ENCODE peak calls at places on chromosomes 4 and X, in eight cellular contexts. One of them, this sample, is unnamed. For H3K36me3, the result is how much of the 10 kb centered on the place peaks cover.

GRCh38 chr4:119212251-119212963 is at the start of gene USP53:
- DNase-seq in H1: peak
- DNase-seq in adrenal gland: peak
- DNase-seq in tibial nerve: peak
- DNase-seq in IMR-90: peak
- DNase-seq in pancreas: peak
- DNase-seq in A673: peak
- DNase-seq in breast epithelium: peak
- DNase-seq in this sample: peak

GRCh38 chr4:74117024-74117534 is 18.1 kb upstream of the CXCL2 start:
- DNase-seq in A673: no peak
- DNase-seq in adrenal gland: peak
- DNase-seq in pancreas: peak
- DNase-seq in H1: no peak
- DNase-seq in breast epithelium: peak
- DNase-seq in tibial nerve: no peak
- DNase-seq in IMR-90: peak
- DNase-seq in this sample: peak

GRCh38 chr4:65669008-65669971 is 999 bp downstream of the EPHA5 start:
- DNase-seq in pancreas: peak
- DNase-seq in A673: no peak
- DNase-seq in H1: no peak
- DNase-seq in adrenal gland: no peak
- DNase-seq in breast epithelium: no peak
- DNase-seq in tibial nerve: no peak
- DNase-seq in IMR-90: no peak
- DNase-seq in this sample: peak

GRCh38 chr4:21947768-21948346 is 715 bp downstream of the KCNIP4 start:
- DNase-seq in A673: no peak
- DNase-seq in tibial nerve: no peak
- DNase-seq in IMR-90: no peak
- DNase-seq in adrenal gland: no peak
- DNase-seq in H1: no peak
- DNase-seq in pancreas: no peak
- DNase-seq in breast epithelium: no peak
- DNase-seq in this sample: no peak

GRCh38 chrX:133670394-133670793 is 255.1 kb upstream of the GPC4 start:
- DNase-seq in pancreas: no peak
- DNase-seq in H1: no peak
- DNase-seq in tibial nerve: no peak
- DNase-seq in IMR-90: peak
- DNase-seq in A673: peak
- DNase-seq in breast epithelium: no peak
- DNase-seq in adrenal gland: no peak
- DNase-seq in this sample: no peak

GRCh38 chrX:40199704-40200103 is 101.9 kb upstream of the BCOR start:
- DNase-seq in tibial nerve: no peak
- DNase-seq in H1: no peak
- DNase-seq in pancreas: no peak
- DNase-seq in IMR-90: no peak
- DNase-seq in adrenal gland: no peak
- DNase-seq in A673: no peak
- DNase-seq in breast epithelium: peak
- DNase-seq in this sample: no peak

GRCh38 chrX:136162827-136163427 is 15.6 kb downstream of the FHL1 start:
- DNase-seq in tibial nerve: no peak
- DNase-seq in pancreas: no peak
- DNase-seq in breast epithelium: no peak
- DNase-seq in adrenal gland: peak
- DNase-seq in A673: peak
- DNase-seq in IMR-90: peak
- DNase-seq in H1: no peak
- DNase-seq in this sample: no peak

GRCh38 chr4:20359692-20360091 is 108.0 kb downstream of the SLIT2 start:
- DNase-seq in H1: no peak
- DNase-seq in pancreas: no peak
- DNase-seq in tibial nerve: no peak
- DNase-seq in A673: no peak
- DNase-seq in breast epithelium: no peak
- DNase-seq in IMR-90: no peak
- DNase-seq in adrenal gland: no peak
- DNase-seq in this sample: no peak

GRCh38 chrX:53440101-53440500 is 5.9 kb upstream of the HSD17B10 start:
- DNase-seq in pancreas: no peak
- DNase-seq in H1: no peak
- DNase-seq in IMR-90: no peak
- DNase-seq in adrenal gland: no peak
- DNase-seq in tibial nerve: no peak
- DNase-seq in breast epithelium: no peak
- DNase-seq in A673: no peak
- DNase-seq in this sample: no peak

GRCh38 chrX:9327086-9327746 is 137.6 kb upstream of the TBL1X start:
- DNase-seq in pancreas: no peak
- DNase-seq in H1: no peak
- DNase-seq in adrenal gland: no peak
- DNase-seq in IMR-90: no peak
- DNase-seq in breast epithelium: no peak
- DNase-seq in A673: no peak
- DNase-seq in tibial nerve: no peak
- DNase-seq in this sample: no peak

GRCh38 chrX:40423299-40423698 is 157.5 kb upstream of the ATP6AP2 start:
- DNase-seq in pancreas: no peak
- DNase-seq in IMR-90: no peak
- DNase-seq in tibial nerve: no peak
- DNase-seq in breast epithelium: peak
- DNase-seq in adrenal gland: peak
- DNase-seq in A673: peak
- DNase-seq in H1: no peak
- DNase-seq in this sample: no peak

GRCh38 chrX:119093991-119094741 is 21.4 kb downstream of the CT47C1 start:
- DNase-seq in A673: no peak
- DNase-seq in H1: no peak
- DNase-seq in breast epithelium: no peak
- DNase-seq in pancreas: no peak
- DNase-seq in tibial nerve: no peak
- DNase-seq in IMR-90: peak
- DNase-seq in adrenal gland: no peak
- DNase-seq in this sample: no peak

GRCh38 chrX:130975947-130976346 is 72.9 kb upstream of the ENOX2 start:
- DNase-seq in tibial nerve: no peak
- DNase-seq in A673: peak
- DNase-seq in H1: no peak
- DNase-seq in breast epithelium: no peak
- DNase-seq in IMR-90: peak
- DNase-seq in adrenal gland: peak
- DNase-seq in pancreas: no peak
- DNase-seq in this sample: peak

GRCh38 chrX:122914256-122914655 is 269.8 kb upstream of the GRIA3 start:
- DNase-seq in pancreas: peak
- DNase-seq in breast epithelium: no peak
- DNase-seq in H1: no peak
- DNase-seq in A673: no peak
- DNase-seq in tibial nerve: no peak
- DNase-seq in IMR-90: no peak
- DNase-seq in adrenal gland: no peak
- DNase-seq in this sample: no peak

GRCh38 chr4:86184216-86184915 is 175.5 kb downstream of the MAPK10 start:
- DNase-seq in A673: no peak
- DNase-seq in breast epithelium: no peak
- DNase-seq in IMR-90: peak
- DNase-seq in H1: no peak
- DNase-seq in pancreas: no peak
- DNase-seq in tibial nerve: no peak
- DNase-seq in adrenal gland: no peak
- DNase-seq in this sample: no peak

GRCh38 chr4:103108547-103108946 is 8.9 kb upstream of the BDH2 start:
- DNase-seq in A673: no peak
- DNase-seq in adrenal gland: no peak
- DNase-seq in breast epithelium: no peak
- DNase-seq in H1: no peak
- DNase-seq in pancreas: no peak
- DNase-seq in IMR-90: no peak
- DNase-seq in tibial nerve: no peak
- DNase-seq in this sample: no peak

GRCh38 chrX:2397648-2398340 is 103.0 kb downstream of the DHRSX start:
- DNase-seq in breast epithelium: no peak
- DNase-seq in A673: no peak
- DNase-seq in tibial nerve: no peak
- DNase-seq in adrenal gland: no peak
- DNase-seq in H1: no peak
- DNase-seq in IMR-90: peak
- DNase-seq in pancreas: no peak
- DNase-seq in this sample: no peak

GRCh38 chr4:86036729-86037128 is 323.1 kb downstream of the MAPK10 start:
- DNase-seq in IMR-90: peak
- DNase-seq in adrenal gland: no peak
- DNase-seq in H1: no peak
- DNase-seq in pancreas: no peak
- DNase-seq in A673: no peak
- DNase-seq in tibial nerve: no peak
- DNase-seq in breast epithelium: no peak
- DNase-seq in this sample: no peak

GRCh38 chr4:53346920-53347852 is 18.7 kb downstream of the SCFD2 start:
- DNase-seq in A673: peak
- DNase-seq in pancreas: no peak
- DNase-seq in breast epithelium: no peak
- DNase-seq in tibial nerve: no peak
- DNase-seq in IMR-90: peak
- DNase-seq in H1: no peak
- DNase-seq in adrenal gland: no peak
- DNase-seq in this sample: no peak
- H3K4me3 ChIP-seq in A673: no peak
- H3K4me3 ChIP-seq in pancreas: no peak
- H3K4me3 ChIP-seq in breast epithelium: no peak
- H3K4me3 ChIP-seq in tibial nerve: no peak
- H3K4me3 ChIP-seq in IMR-90: no peak
- H3K4me3 ChIP-seq in H1: no peak
- H3K4me3 ChIP-seq in adrenal gland: no peak
- H3K4me3 ChIP-seq in this sample: no peak

GRCh38 chr4:30821275-30821674 is 101.1 kb downstream of the PCDH7 start:
- DNase-seq in H1: no peak
- DNase-seq in adrenal gland: no peak
- DNase-seq in breast epithelium: no peak
- DNase-seq in A673: no peak
- DNase-seq in pancreas: no peak
- DNase-seq in IMR-90: no peak
- DNase-seq in tibial nerve: no peak
- DNase-seq in this sample: no peak
- H3K27ac ChIP-seq in H1: no peak
- H3K27ac ChIP-seq in adrenal gland: no peak
- H3K27ac ChIP-seq in breast epithelium: no peak
- H3K27ac ChIP-seq in A673: peak
- H3K27ac ChIP-seq in pancreas: no peak
- H3K27ac ChIP-seq in IMR-90: no peak
- H3K27ac ChIP-seq in tibial nerve: no peak
- H3K27ac ChIP-seq in this sample: no peak

GRCh38 chr4:100721077-100721476 is 203.3 kb upstream of the EMCN start:
- DNase-seq in IMR-90: no peak
- DNase-seq in A673: no peak
- DNase-seq in adrenal gland: no peak
- DNase-seq in pancreas: no peak
- DNase-seq in H1: no peak
- DNase-seq in breast epithelium: no peak
- DNase-seq in tibial nerve: no peak
- DNase-seq in this sample: no peak
- H3K36me3 ChIP-seq in IMR-90: under half
- H3K36me3 ChIP-seq in A673: under half
- H3K36me3 ChIP-seq in adrenal gland: under half
- H3K36me3 ChIP-seq in pancreas: under half
- H3K36me3 ChIP-seq in H1: under half
- H3K36me3 ChIP-seq in breast epithelium: under half
- H3K36me3 ChIP-seq in tibial nerve: under half
- H3K36me3 ChIP-seq in this sample: under half

GRCh38 chr4:153467897-153468262 is 1.7 kb downstream of the TMEM131L start:
- DNase-seq in breast epithelium: no peak
- DNase-seq in tibial nerve: no peak
- DNase-seq in IMR-90: no peak
- DNase-seq in H1: no peak
- DNase-seq in A673: no peak
- DNase-seq in pancreas: no peak
- DNase-seq in adrenal gland: no peak
- DNase-seq in this sample: no peak

GRCh38 chr4:153466637-153467153 is 535 bp downstream of the TMEM131L start:
- DNase-seq in tibial nerve: no peak
- DNase-seq in adrenal gland: no peak
- DNase-seq in A673: no peak
- DNase-seq in pancreas: peak
- DNase-seq in IMR-90: no peak
- DNase-seq in breast epithelium: no peak
- DNase-seq in H1: no peak
- DNase-seq in this sample: peak

GRCh38 chr4:153465922-153466636 is at the start of gene TMEM131L:
- DNase-seq in tibial nerve: peak
- DNase-seq in adrenal gland: peak
- DNase-seq in H1: no peak
- DNase-seq in A673: peak
- DNase-seq in pancreas: peak
- DNase-seq in IMR-90: peak
- DNase-seq in breast epithelium: peak
- DNase-seq in this sample: peak

GRCh38 chr4:153467154-153467896 is 1.2 kb downstream of the TMEM131L start:
- DNase-seq in breast epithelium: peak
- DNase-seq in IMR-90: no peak
- DNase-seq in pancreas: peak
- DNase-seq in adrenal gland: peak
- DNase-seq in H1: no peak
- DNase-seq in A673: peak
- DNase-seq in tibial nerve: no peak
- DNase-seq in this sample: peak

GRCh38 chr4:153468587-153468986 is 2.4 kb downstream of the TMEM131L start:
- DNase-seq in adrenal gland: no peak
- DNase-seq in IMR-90: no peak
- DNase-seq in breast epithelium: no peak
- DNase-seq in pancreas: no peak
- DNase-seq in A673: peak
- DNase-seq in H1: no peak
- DNase-seq in tibial nerve: no peak
- DNase-seq in this sample: no peak
- H3K4me3 ChIP-seq in adrenal gland: no peak
- H3K4me3 ChIP-seq in IMR-90: no peak
- H3K4me3 ChIP-seq in breast epithelium: peak
- H3K4me3 ChIP-seq in pancreas: no peak
- H3K4me3 ChIP-seq in A673: peak
- H3K4me3 ChIP-seq in H1: no peak
- H3K4me3 ChIP-seq in tibial nerve: peak
- H3K4me3 ChIP-seq in this sample: no peak

This sample was measured in ovary.